ENCODE peak calls at places on chromosomes 2 and 18, in ten cellular contexts. Y is activated B cell treated with CpG ODN at 0.5 μM for 24 hours, N is nephron progenitor cell, K is tibial nerve, G is bronchial epithelial cell, Z is fibroblast of pulmonary artery, Q is astrocyte of the spinal cord, D is mucosa of descending colon, A is HFF-Myc, M is glutamatergic neuron. R is an unnamed sample.
A peak's percentile ranks its signal among the peaks of the same experiment; 100 is the strongest.

GRCh38 chr2:214135966-214136365 is 274.9 kb upstream of the VWC2L start:
- DNase-seq in Y (no peak), M (no peak), Z (no peak), A (no peak), N (no peak), D (no peak), G (peak; percentile 95), K (no peak), Q (peak; percentile 4), R (no peak)

GRCh38 chr2:232104076-232104646 is 142.6 kb downstream of the DIS3L2 start:
- DNase-seq in M (no peak), K (no peak), Q (no peak), G (peak; percentile 66), D (no peak), N (no peak), A (no peak), Y (no peak), Z (no peak), R (no peak)

GRCh38 chr18:36993068-36993467 is 164.1 kb downstream of the KIAA1328 start:
- DNase-seq in Y (no peak), G (peak; percentile 78), Q (peak; percentile 47), N (no peak), Z (peak; percentile 70), A (peak; percentile 2), M (no peak), K (no peak), D (no peak), R (no peak)

GRCh38 chr2:225282858-225283693 is 116.4 kb upstream of the NYAP2 start:
- DNase-seq in Z (peak; percentile 16), K (no peak), A (no peak), M (peak; percentile 23), Y (no peak), D (peak; percentile 35), G (peak; percentile 34), Q (peak; percentile 29), N (peak; percentile 21), R (no peak)

GRCh38 chr2:55010915-55011314 is 39.3 kb downstream of the RTN4 start:
- DNase-seq in Y (no peak), G (peak; percentile 63), M (no peak), K (peak; percentile 36), Q (no peak), A (no peak), N (no peak), Z (peak; percentile 42), D (peak; percentile 30), R (no peak)

GRCh38 chr2:154433010-154433409 is 265.5 kb upstream of the KCNJ3 start:
- DNase-seq in Z (no peak), Q (no peak), N (no peak), D (no peak), M (no peak), Y (no peak), G (no peak), K (no peak), A (no peak), R (no peak)

GRCh38 chr2:133605031-133605773 is 36.9 kb upstream of the NCKAP5 start:
- DNase-seq in D (no peak), G (no peak), Y (no peak), A (no peak), Z (no peak), Q (no peak), M (no peak), K (no peak), N (no peak), R (peak; percentile 13)

GRCh38 chr2:11377915-11378649 is 33.6 kb upstream of the ROCK2 start:
- DNase-seq in G (no peak), Q (no peak), A (no peak), Y (no peak), Z (peak; percentile 65), D (peak; percentile 29), N (no peak), M (no peak), K (no peak), R (no peak)

DNA sequence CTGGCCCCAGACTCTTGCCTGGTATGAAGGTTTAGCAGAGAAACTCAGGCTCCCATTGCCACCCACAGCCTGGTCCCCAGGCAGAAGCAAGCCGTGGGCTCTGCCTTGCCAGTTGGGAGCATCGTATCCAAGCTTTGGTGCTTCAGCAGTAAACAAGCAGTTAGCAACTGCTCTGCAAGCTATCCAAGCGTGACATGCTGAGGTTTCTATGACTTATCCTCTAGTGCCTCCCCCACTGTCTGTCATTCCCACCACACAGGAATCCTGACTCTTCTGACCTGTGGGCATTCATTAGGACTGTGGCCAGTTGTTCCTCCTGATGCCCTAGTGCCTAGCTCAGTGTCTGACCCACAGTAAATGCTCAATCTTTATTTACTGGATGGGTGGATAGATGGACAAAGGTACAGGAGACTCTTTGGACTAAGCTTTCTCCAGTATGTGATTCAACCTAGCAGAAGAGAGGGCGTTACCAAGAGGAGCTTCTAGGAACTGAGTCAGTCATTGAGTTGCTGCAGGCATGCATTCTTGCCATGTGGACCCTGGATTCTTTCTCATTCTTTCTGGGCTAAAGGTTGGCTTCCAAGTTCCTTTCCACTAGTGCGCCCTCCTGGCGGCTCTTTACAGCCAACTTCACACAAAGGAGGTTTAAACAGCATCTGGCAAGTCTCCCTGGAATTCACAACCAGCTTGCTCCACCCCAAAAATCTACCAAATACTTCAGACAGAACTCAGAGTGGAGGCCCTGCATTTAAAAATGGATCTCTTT is 40.6 kb upstream of the MRPL19 start:
- DNase-seq in Y (no peak), A (peak; percentile 91), G (peak; percentile 96), Z (peak; percentile 91), N (no peak), M (no peak), Q (peak; percentile 97), K (no peak), D (no peak), R (no peak)
- TF ChIP-seq CTCF in Y (no peak), A (peak; percentile 46), G (peak; percentile 6), Z (peak; percentile 40), N (no peak), M (no peak), Q (peak; percentile 40), K (no peak), D (no peak), R (no peak)

GRCh38 chr2:241598487-241598886 is 38.5 kb downstream of the THAP4 start:
- DNase-seq in Z (peak; percentile 18), A (no peak), K (no peak), N (no peak), D (no peak), Y (no peak), G (peak; percentile 30), M (no peak), Q (no peak), R (no peak)
- TF ChIP-seq CTCF in Z (peak; percentile 19), A (no peak), K (no peak), N (no peak), D (no peak), Y (no peak), G (peak; percentile 34), M (no peak), Q (peak; percentile 34), R (no peak)

GRCh38 chr2:159639071-159639470 is 22.7 kb upstream of the BAZ2B start:
- DNase-seq in K (no peak), Y (no peak), M (no peak), A (no peak), Z (no peak), N (no peak), D (no peak), G (peak; percentile 62), Q (no peak), R (no peak)

GRCh38 chr2:159639712-159640111 is 23.4 kb upstream of the BAZ2B start:
- DNase-seq in K (no peak), G (no peak), Q (no peak), Z (peak; percentile 18), A (no peak), Y (no peak), M (no peak), D (no peak), N (no peak), R (no peak)

GRCh38 chr2:159637988-159638501 is 21.7 kb upstream of the BAZ2B start:
- DNase-seq in G (peak; percentile 100), K (no peak), Y (no peak), Q (peak; percentile 96), Z (peak; percentile 92), D (no peak), N (no peak), M (no peak), A (no peak), R (no peak)

GRCh38 chr2:159635006-159635746 is 18.8 kb upstream of the BAZ2B start:
- DNase-seq in A (no peak), M (no peak), Z (peak; percentile 35), Y (no peak), Q (peak; percentile 25), G (no peak), N (no peak), K (no peak), D (no peak), R (no peak)

GRCh38 chr2:159637237-159637636 is 20.9 kb upstream of the BAZ2B start:
- DNase-seq in D (no peak), G (no peak), A (no peak), Q (no peak), Z (no peak), K (no peak), N (no peak), M (no peak), Y (no peak), R (no peak)
- TF ChIP-seq CTCF in D (no peak), G (no peak), A (no peak), Q (no peak), Z (no peak), K (no peak), N (no peak), M (no peak), Y (no peak), R (no peak)

DNA sequence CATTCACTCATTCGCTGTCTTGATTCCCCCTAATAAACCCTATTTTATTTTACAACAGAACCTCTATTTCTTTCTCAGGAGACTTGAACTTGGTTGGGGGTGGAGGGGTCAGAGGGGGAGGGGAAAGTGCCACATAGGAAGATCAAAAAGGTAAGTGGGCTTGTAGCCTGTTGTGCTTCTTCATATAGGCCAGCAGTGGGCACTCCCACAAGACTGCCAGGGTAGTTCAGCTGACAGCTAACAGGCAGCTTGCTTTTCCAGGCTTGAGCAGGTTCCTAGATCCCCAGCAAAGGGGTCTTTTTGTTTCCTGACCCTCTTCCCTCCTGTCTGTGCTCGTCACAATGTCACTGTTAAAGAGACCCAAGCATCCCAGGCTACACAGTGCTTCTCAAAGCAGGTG is 829 bp upstream of the KIAA2012 start:
- DNase-seq in Y (no peak), A (no peak), K (no peak), G (no peak), Q (no peak), M (no peak), N (no peak), D (no peak), Z (no peak), R (no peak)
- TF ChIP-seq CTCF in Y (no peak), A (peak; percentile 19), K (peak; percentile 13), G (peak; percentile 39), Q (peak; percentile 31), M (no peak), N (peak; percentile 41), D (no peak), Z (peak; percentile 22), R (peak; percentile 50)